ENCODE peak calls at places on chromosomes 5 and 9, in eight cellular contexts. J is OCI-LY7; L is activated naive CD8-positive, alpha-beta T cell treated with anti-CD3 and anti-CD28 coated beads for 36 hours; S is activated T-helper 9 cell treated with anti-CD3 and anti-CD28 coated beads, Interleukin-2, amount 50 U/mL, for 16 hours; O is progenitor cell of endocrine pancreas; Z is kidney tubule cell; A is T-cell; V is NCI-H1092. N is an unnamed sample.

GRCh38 chr5:157107508-157107907 is 1.3 kb downstream of the HAVCR2 start:
- DNase-seq in J (no peak), L (no peak), S (no peak), O (no peak), Z (peak; percentile 77), A (no peak), V (no peak), N (peak; percentile 15)

GRCh38 chr9:126558051-126558665 is 55.6 kb upstream of the LMX1B start:
- DNase-seq in J (peak; percentile 67), L (peak; percentile 53), S (peak; percentile 49), O (peak; percentile 76), Z (peak; percentile 52), A (peak; percentile 72), V (peak; percentile 19), N (peak; percentile 50)

GRCh38 chr9:129275626-129276247 is 97.7 kb upstream of the IER5L start:
- DNase-seq in J (no peak), L (no peak), S (no peak), O (no peak), Z (no peak), A (no peak), V (no peak), N (peak; percentile 83)

GRCh38 chr5:122937914-122938313 is 92.5 kb downstream of the SNX24 start:
- DNase-seq in J (no peak), L (no peak), S (no peak), O (no peak), Z (no peak), A (no peak), V (no peak), N (no peak)

GRCh38 chr5:423233-423565 is 19.8 kb upstream of the EXOC3 start:
- DNase-seq in J (no peak), L (no peak), S (no peak), O (no peak), Z (no peak), A (no peak), V (no peak), N (no peak)

GRCh38 chr5:65651144-65651543 is 26.3 kb downstream of the SHLD3 start:
- DNase-seq in J (no peak), L (no peak), S (no peak), O (no peak), Z (no peak), A (no peak), V (no peak), N (no peak)

GRCh38 chr9:2622361-2623045 is 916 bp downstream of the VLDLR start:
- DNase-seq in J (no peak), L (peak; percentile 36), S (peak; percentile 4), O (peak; percentile 18), Z (peak; percentile 45), A (no peak), V (peak; percentile 46), N (peak; percentile 43)

GRCh38 chr5:36985387-36985786 is 108.8 kb downstream of the NIPBL start:
- DNase-seq in J (no peak), L (no peak), S (no peak), O (no peak), Z (no peak), A (no peak), V (no peak), N (peak; percentile 10)

GRCh38 chr9:72431036-72431435 is 66.0 kb upstream of the ZFAND5 start:
- DNase-seq in J (no peak), L (no peak), S (no peak), O (no peak), Z (no peak), A (no peak), V (no peak), N (no peak)

GRCh38 chr5:1995491-1995890 is 112.8 kb upstream of the IRX4 start:
- DNase-seq in J (no peak), L (no peak), S (no peak), O (no peak), Z (no peak), A (no peak), V (no peak), N (no peak)

GRCh38 chr5:93721045-93721444 is 20.4 kb downstream of the POU5F2 start:
- DNase-seq in J (no peak), L (no peak), S (no peak), O (no peak), Z (no peak), A (no peak), V (no peak), N (no peak)

GRCh38 chr5:126868961-126869451 is 92.1 kb downstream of the LMNB1 start:
- DNase-seq in J (no peak), L (peak; percentile 38), S (no peak), O (no peak), Z (peak; percentile 30), A (peak; percentile 49), V (peak; percentile 14), N (peak; percentile 52)